ENCODE peak calls at places on chromosomes 3 and 15, in five cellular contexts. One of them, this sample, is unnamed.

GRCh38 chr15:45377630-45378148 is 655 bp downstream of the GATM start:
- DNase-seq in naive thymus-derived CD4-positive, alpha-beta T cell: no peak
- DNase-seq in stimulated activated CD8-positive, alpha-beta memory T cell treated with anti-CD3 and anti-CD28 coated beads, Interleukin-2, amount 100 ng/mL, for 1 hour: no peak
- DNase-seq in NCI-H1092: no peak
- DNase-seq in small intestine: no peak
- DNase-seq in this sample: no peak

GRCh38 chr15:96670389-96670788 is 339.9 kb downstream of the NR2F2 start:
- DNase-seq in naive thymus-derived CD4-positive, alpha-beta T cell: no peak
- DNase-seq in stimulated activated CD8-positive, alpha-beta memory T cell treated with anti-CD3 and anti-CD28 coated beads, Interleukin-2, amount 100 ng/mL, for 1 hour: no peak
- DNase-seq in NCI-H1092: no peak
- DNase-seq in small intestine: no peak
- DNase-seq in this sample: no peak

GRCh38 chr3:187808466-187809291 is 63.4 kb upstream of the BCL6 start:
- DNase-seq in naive thymus-derived CD4-positive, alpha-beta T cell: no peak
- DNase-seq in stimulated activated CD8-positive, alpha-beta memory T cell treated with anti-CD3 and anti-CD28 coated beads, Interleukin-2, amount 100 ng/mL, for 1 hour: no peak
- DNase-seq in NCI-H1092: no peak
- DNase-seq in small intestine: peak
- DNase-seq in this sample: no peak

GRCh38 chr15:29920515-29920914 is 98.2 kb upstream of the TJP1 start:
- DNase-seq in naive thymus-derived CD4-positive, alpha-beta T cell: no peak
- DNase-seq in stimulated activated CD8-positive, alpha-beta memory T cell treated with anti-CD3 and anti-CD28 coated beads, Interleukin-2, amount 100 ng/mL, for 1 hour: no peak
- DNase-seq in NCI-H1092: no peak
- DNase-seq in small intestine: peak
- DNase-seq in this sample: no peak

GRCh38 chr3:124643453-124643852 is 86.8 kb upstream of the UMPS start:
- DNase-seq in naive thymus-derived CD4-positive, alpha-beta T cell: no peak
- DNase-seq in stimulated activated CD8-positive, alpha-beta memory T cell treated with anti-CD3 and anti-CD28 coated beads, Interleukin-2, amount 100 ng/mL, for 1 hour: no peak
- DNase-seq in NCI-H1092: no peak
- DNase-seq in small intestine: no peak
- DNase-seq in this sample: no peak

GRCh38 chr15:30922469-30923311 is 19.0 kb downstream of the FAN1 start:
- DNase-seq in naive thymus-derived CD4-positive, alpha-beta T cell: no peak
- DNase-seq in stimulated activated CD8-positive, alpha-beta memory T cell treated with anti-CD3 and anti-CD28 coated beads, Interleukin-2, amount 100 ng/mL, for 1 hour: no peak
- DNase-seq in NCI-H1092: no peak
- DNase-seq in small intestine: no peak
- DNase-seq in this sample: no peak

GRCh38 chr3:62723636-62724217 is 151.5 kb downstream of the CADPS start:
- DNase-seq in naive thymus-derived CD4-positive, alpha-beta T cell: no peak
- DNase-seq in stimulated activated CD8-positive, alpha-beta memory T cell treated with anti-CD3 and anti-CD28 coated beads, Interleukin-2, amount 100 ng/mL, for 1 hour: no peak
- DNase-seq in NCI-H1092: no peak
- DNase-seq in small intestine: no peak
- DNase-seq in this sample: no peak

GRCh38 chr3:133799794-133800585 is 5.6 kb upstream of the SRPRB start:
- DNase-seq in naive thymus-derived CD4-positive, alpha-beta T cell: no peak
- DNase-seq in stimulated activated CD8-positive, alpha-beta memory T cell treated with anti-CD3 and anti-CD28 coated beads, Interleukin-2, amount 100 ng/mL, for 1 hour: no peak
- DNase-seq in NCI-H1092: no peak
- DNase-seq in small intestine: peak
- DNase-seq in this sample: no peak

GRCh38 chr3:66617351-66617750 is 116.5 kb upstream of the LRIG1 start:
- DNase-seq in naive thymus-derived CD4-positive, alpha-beta T cell: no peak
- DNase-seq in stimulated activated CD8-positive, alpha-beta memory T cell treated with anti-CD3 and anti-CD28 coated beads, Interleukin-2, amount 100 ng/mL, for 1 hour: no peak
- DNase-seq in NCI-H1092: no peak
- DNase-seq in small intestine: no peak
- DNase-seq in this sample: no peak

GRCh38 chr3:169218314-169218983 is 445.1 kb downstream of the MECOM start:
- DNase-seq in naive thymus-derived CD4-positive, alpha-beta T cell: no peak
- DNase-seq in stimulated activated CD8-positive, alpha-beta memory T cell treated with anti-CD3 and anti-CD28 coated beads, Interleukin-2, amount 100 ng/mL, for 1 hour: no peak
- DNase-seq in NCI-H1092: peak
- DNase-seq in small intestine: peak
- DNase-seq in this sample: no peak

GRCh38 chr3:23696842-23697241 is 108.9 kb upstream of the UBE2E1 start:
- DNase-seq in naive thymus-derived CD4-positive, alpha-beta T cell: no peak
- DNase-seq in stimulated activated CD8-positive, alpha-beta memory T cell treated with anti-CD3 and anti-CD28 coated beads, Interleukin-2, amount 100 ng/mL, for 1 hour: no peak
- DNase-seq in NCI-H1092: no peak
- DNase-seq in small intestine: peak
- DNase-seq in this sample: no peak

GRCh38 chr3:156727519-156728205 is 53.3 kb downstream of the TIPARP start:
- DNase-seq in naive thymus-derived CD4-positive, alpha-beta T cell: no peak
- DNase-seq in stimulated activated CD8-positive, alpha-beta memory T cell treated with anti-CD3 and anti-CD28 coated beads, Interleukin-2, amount 100 ng/mL, for 1 hour: no peak
- DNase-seq in NCI-H1092: no peak
- DNase-seq in small intestine: no peak
- DNase-seq in this sample: no peak

GRCh38 chr15:92118162-92118935 is 264.8 kb downstream of the SLCO3A1 start:
- DNase-seq in naive thymus-derived CD4-positive, alpha-beta T cell: no peak
- DNase-seq in stimulated activated CD8-positive, alpha-beta memory T cell treated with anti-CD3 and anti-CD28 coated beads, Interleukin-2, amount 100 ng/mL, for 1 hour: no peak
- DNase-seq in NCI-H1092: no peak
- DNase-seq in small intestine: no peak
- DNase-seq in this sample: no peak

GRCh38 chr3:58082047-58082446 is 73.8 kb downstream of the FLNB start:
- DNase-seq in naive thymus-derived CD4-positive, alpha-beta T cell: peak
- DNase-seq in stimulated activated CD8-positive, alpha-beta memory T cell treated with anti-CD3 and anti-CD28 coated beads, Interleukin-2, amount 100 ng/mL, for 1 hour: no peak
- DNase-seq in NCI-H1092: no peak
- DNase-seq in small intestine: no peak
- DNase-seq in this sample: no peak

GRCh38 chr3:10322355-10322715 is 1.4 kb upstream of the SEC13 start:
- DNase-seq in naive thymus-derived CD4-positive, alpha-beta T cell: peak
- DNase-seq in stimulated activated CD8-positive, alpha-beta memory T cell treated with anti-CD3 and anti-CD28 coated beads, Interleukin-2, amount 100 ng/mL, for 1 hour: no peak
- DNase-seq in NCI-H1092: no peak
- DNase-seq in small intestine: peak
- DNase-seq in this sample: no peak